ENCODE peak calls at places on chromosomes 4 and X, in seven cellular contexts. B is Peyer's patch, Y is heart left ventricle, M is sigmoid colon, O is transverse colon, S is K562, R is NB4. U is an unnamed sample.

GRCh38 chr4:84496356-84497219 is 2.5 kb downstream of the NKX6-1 start:
- DNase-seq in B (no peak), Y (no peak), M (no peak), O (no peak), S (no peak), R (no peak), U (no peak)

GRCh38 chr4:123995939-123996338 is 599.3 kb downstream of the SPRY1 start:
- DNase-seq in B (no peak), Y (no peak), M (no peak), O (no peak), S (no peak), R (no peak), U (no peak)

GRCh38 chrX:16628954-16629595 is 20.9 kb upstream of the S100G start:
- DNase-seq in B (no peak), Y (no peak), M (no peak), O (no peak), S (peak), R (no peak), U (no peak)

GRCh38 chr4:137960371-137961050 is 281.6 kb downstream of the SLC7A11 start:
- DNase-seq in B (no peak), Y (no peak), M (no peak), O (no peak), S (no peak), R (no peak), U (no peak)

GRCh38 chr4:106160560-106160959 is 155.4 kb downstream of the TBCK start:
- DNase-seq in B (no peak), Y (no peak), M (no peak), O (no peak), S (no peak), R (no peak), U (no peak)

GRCh38 chrX:100681581-100681980 is 37.6 kb downstream of the SRPX2 start:
- DNase-seq in B (no peak), Y (no peak), M (no peak), O (no peak), S (no peak), R (no peak), U (no peak)

GRCh38 chr4:162865102-162865501 is 301.6 kb downstream of the NAF1 start:
- DNase-seq in B (no peak), Y (no peak), M (no peak), O (no peak), S (peak), R (no peak), U (no peak)

GRCh38 chr4:174023641-174024040 is 259.8 kb downstream of the FBXO8 start:
- DNase-seq in B (no peak), Y (no peak), M (no peak), O (no peak), S (no peak), R (no peak), U (no peak)

GRCh38 chr4:69518543-69519198 is 23.0 kb upstream of the UGT2B4 start:
- DNase-seq in B (no peak), Y (no peak), M (no peak), O (no peak), S (no peak), R (no peak), U (no peak)

GRCh38 chrX:3527166-3527565 is 180.7 kb upstream of the MXRA5 start:
- DNase-seq in B (no peak), Y (no peak), M (no peak), O (no peak), S (no peak), R (no peak), U (no peak)

GRCh38 chrX:136608295-136608933 is 39.5 kb upstream of the CD40LG start:
- DNase-seq in B (peak), Y (peak), M (peak), O (peak), S (peak), R (peak), U (peak)

GRCh38 chr4:53015681-53016080 is 153.6 kb downstream of the RASL11B start:
- DNase-seq in B (no peak), Y (no peak), M (peak), O (peak), S (peak), R (peak), U (no peak)

GRCh38 chr4:16464651-16465050 is 238.4 kb upstream of the TAPT1 start:
- DNase-seq in B (no peak), Y (no peak), M (no peak), O (no peak), S (no peak), R (no peak), U (no peak)

GRCh38 chrX:133475521-133475920 is 60.2 kb upstream of the GPC4 start:
- DNase-seq in B (no peak), Y (no peak), M (peak), O (no peak), S (no peak), R (no peak), U (no peak)

GRCh38 chrX:80512924-80513323 is 92.7 kb downstream of the TENT5D start:
- DNase-seq in B (no peak), Y (no peak), M (no peak), O (no peak), S (peak), R (no peak), U (no peak)

GRCh38 chrX:2500091-2500680 is 590 bp downstream of the DHRSX start:
- DNase-seq in B (peak), Y (peak), M (no peak), O (peak), S (peak), R (peak), U (no peak)

GRCh38 chrX:2501246-2502102 is 698 bp upstream of the DHRSX start:
- DNase-seq in B (no peak), Y (no peak), M (no peak), O (no peak), S (no peak), R (no peak), U (no peak)

GRCh38 chrX:2502120-2502667 is 1.4 kb upstream of the DHRSX start:
- DNase-seq in B (no peak), Y (no peak), M (peak), O (no peak), S (no peak), R (no peak), U (no peak)

GRCh38 chrX:2499507-2499906 is 1.3 kb downstream of the DHRSX start:
- DNase-seq in B (no peak), Y (no peak), M (no peak), O (no peak), S (no peak), R (no peak), U (no peak)

GRCh38 chrX:2500681-2501151 is at the start of the genes DHRSX and ZBED1:
- DNase-seq in B (peak), Y (peak), M (no peak), O (peak), S (peak), R (peak), U (no peak)
- TF ChIP-seq POLR2A in B (peak), Y (no peak), M (no peak), O (no peak), S (no peak), R (peak), U (no peak)

GRCh38 chr4:48127231-48127881 is 6.7 kb downstream of the TXK start:
- DNase-seq in B (no peak), Y (no peak), M (no peak), O (no peak), S (no peak), R (no peak), U (no peak)

GRCh38 chr4:48126621-48127020 is 7.4 kb downstream of the TXK start:
- DNase-seq in B (no peak), Y (no peak), M (no peak), O (no peak), S (peak), R (no peak), U (no peak)

GRCh38 chr4:48129307-48130014 is 4.6 kb downstream of the TXK start:
- DNase-seq in B (peak), Y (no peak), M (no peak), O (peak), S (peak), R (peak), U (no peak)

GRCh38 chr4:48130100-48130499 is 4.0 kb downstream of the TXK start:
- DNase-seq in B (no peak), Y (no peak), M (no peak), O (no peak), S (no peak), R (no peak), U (no peak)

DNA sequence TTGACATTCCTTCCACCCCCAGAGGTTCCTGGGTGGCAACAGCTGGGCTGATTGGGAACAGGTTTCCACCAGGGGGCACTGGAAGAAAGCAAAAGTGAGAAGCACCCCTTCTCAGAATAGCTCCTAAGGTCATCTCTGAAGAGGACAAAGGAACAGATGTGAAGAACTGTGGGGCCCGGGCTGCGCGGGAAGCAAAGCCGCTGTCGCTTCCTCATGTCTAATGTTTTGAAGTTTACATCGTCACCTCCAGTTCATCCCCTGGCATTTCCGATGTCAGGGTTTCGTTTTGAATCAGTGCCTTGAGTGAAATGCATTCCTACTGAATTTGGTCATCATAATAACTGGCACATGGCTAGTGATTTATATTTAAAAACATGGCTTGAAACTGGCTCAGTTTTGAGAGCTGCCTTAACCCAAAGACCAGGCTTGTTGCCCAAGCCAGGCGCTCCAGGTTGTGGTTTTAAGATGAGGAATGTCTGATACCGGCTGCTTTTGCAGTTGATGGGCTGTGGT is 6.1 kb downstream of the TXK start:
- DNase-seq in B (peak), Y (peak), M (no peak), O (peak), S (peak), R (peak), U (no peak)
- TF ChIP-seq POLR2A in B (no peak), Y (no peak), M (no peak), O (no peak), S (no peak), R (no peak), U (no peak)

GRCh38 chr4:120921456-120922389 is 803 bp downstream of the PRDM5 start:
- DNase-seq in B (peak), Y (peak), M (peak), O (peak), S (no peak), R (no peak), U (peak)
- TF ChIP-seq POLR2A in B (peak), Y (no peak), M (no peak), O (peak), S (no peak), R (no peak), U (no peak)

GRCh38 chr4:5122114-5122513 is 70.8 kb downstream of the STK32B start:
- DNase-seq in B (no peak), Y (no peak), M (no peak), O (no peak), S (no peak), R (no peak), U (no peak)
- TF ChIP-seq POLR2A in B (no peak), Y (no peak), M (no peak), O (no peak), S (no peak), R (no peak), U (no peak)

DNA sequence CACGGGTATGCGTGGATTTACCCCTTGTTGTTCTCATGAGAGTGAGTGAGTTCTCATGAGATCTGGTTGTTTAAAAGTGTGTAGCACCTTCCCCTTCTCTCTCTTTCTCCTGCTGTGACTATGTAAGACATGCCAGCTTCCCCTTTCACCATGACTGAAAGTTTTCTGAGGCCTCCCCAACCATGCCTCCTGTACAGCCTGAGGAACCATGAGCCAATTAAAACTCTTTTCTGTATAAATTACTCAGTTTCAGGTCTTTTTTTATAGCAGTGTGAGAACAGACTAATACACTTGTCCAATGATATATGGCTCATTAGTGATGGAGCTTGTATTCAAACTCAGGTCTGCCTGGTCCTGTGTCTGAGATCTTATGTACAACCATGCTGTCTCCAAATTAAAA is 28.5 kb upstream of the RTL3 start:
- DNase-seq in B (no peak), Y (no peak), M (no peak), O (no peak), S (no peak), R (peak), U (no peak)
- TF ChIP-seq POLR2A in B (no peak), Y (no peak), M (no peak), O (no peak), S (no peak), R (no peak), U (no peak)

GRCh38 chr4:78938868-78939666 is at the start of gene PAQR3:
- DNase-seq in B (peak), Y (peak), M (peak), O (peak), S (peak), R (peak), U (peak)
- TF ChIP-seq POLR2A in B (peak), Y (peak), M (no peak), O (peak), S (peak), R (peak), U (peak)